ENCODE peak calls at places on chromosomes 3 and 15, in five cellular contexts. S is IMR-90, H is cardiac muscle cell, X is GM23338, V is aorta. R is an unnamed sample. For H3K4me1 and H3K27me3, the result is how much of the 10 kb centered on the place peaks cover.

GRCh38 chr15:63811942-63812341 is 21.8 kb downstream of the HERC1 start:
- DNase-seq in X (no peak), H (no peak), V (no peak), S (no peak), R (no peak)

GRCh38 chr15:38130739-38131498 is 121.7 kb upstream of the SPRED1 start:
- DNase-seq in X (peak), H (no peak), S (peak), V (peak), R (peak)

GRCh38 chr3:45498532-45498931 is 96.0 kb upstream of the LIMD1 start:
- DNase-seq in S (no peak), H (no peak), V (no peak), X (peak), R (no peak)

GRCh38 chr3:64054488-64054887 is 31.2 kb upstream of the PSMD6 start:
- DNase-seq in H (no peak), V (no peak), S (no peak), X (no peak), R (no peak)

GRCh38 chr15:68500363-68501317 is 68.7 kb upstream of the ITGA11 start:
- DNase-seq in H (no peak), S (no peak), X (no peak), V (no peak), R (no peak)

GRCh38 chr3:56812749-56813655 is 11.3 kb upstream of the ARHGEF3 start:
- DNase-seq in V (no peak), X (no peak), S (no peak), H (no peak), R (no peak)

GRCh38 chr15:74008901-74009300 is 14.4 kb downstream of the PML start:
- DNase-seq in V (no peak), H (no peak), S (no peak), X (no peak), R (no peak)

GRCh38 chr3:74139648-74140047 is 474.8 kb downstream of the CNTN3 start:
- DNase-seq in S (no peak), H (peak), X (peak), V (no peak), R (no peak)

GRCh38 chr15:69056365-69056764 is 41.9 kb downstream of the NOX5 start:
- DNase-seq in S (no peak), V (no peak), H (peak), X (no peak), R (peak)

GRCh38 chr15:39300451-39301153 is 280.3 kb upstream of the THBS1 start:
- DNase-seq in H (no peak), S (peak), V (no peak), X (no peak), R (no peak)

GRCh38 chr3:44906997-44907396 is 32.6 kb downstream of the TGM4 start:
- DNase-seq in H (no peak), S (peak), X (no peak), V (no peak), R (no peak)

GRCh38 chr3:73461582-73461981 is 163.2 kb downstream of the PDZRN3 start:
- DNase-seq in S (peak), H (no peak), V (no peak), X (no peak), R (no peak)

GRCh38 chr15:83077487-83078230 is 10.6 kb upstream of the BTBD1 start:
- DNase-seq in V (no peak), X (no peak), H (no peak), S (no peak), R (no peak)

GRCh38 chr3:45031531-45031930 is 5.4 kb downstream of the CLEC3B start:
- DNase-seq in V (no peak), X (no peak), H (no peak), S (no peak), R (no peak)

DNA sequence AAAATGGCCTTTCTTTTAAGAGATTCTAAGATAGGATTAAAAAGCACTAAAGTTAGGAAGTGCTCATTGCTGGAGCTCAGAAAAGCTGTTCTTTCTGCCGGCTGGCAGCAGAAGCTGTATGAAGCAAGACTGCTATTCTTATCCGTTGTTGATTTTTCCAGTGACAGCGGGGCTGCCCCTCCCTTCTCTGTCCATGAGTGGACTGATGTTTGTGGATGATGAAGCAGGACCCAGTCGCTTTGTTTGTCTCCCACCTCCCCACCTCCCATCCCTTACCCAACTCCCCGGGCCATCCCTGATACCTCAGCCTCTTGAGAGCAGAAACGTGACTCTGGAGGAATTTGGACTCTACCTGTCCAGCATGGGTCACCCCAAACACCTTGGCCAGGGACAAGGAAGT is 10.3 kb upstream of the MUSTN1 start:
- DNase-seq in X (no peak), H (no peak), S (peak), V (peak), R (no peak)
- H3K4me3 ChIP-seq in X (no peak), H (no peak), S (no peak), V (no peak), R (no peak)

GRCh38 chr15:91948001-91948608 is 94.6 kb downstream of the SLCO3A1 start:
- DNase-seq in S (peak), H (peak), X (peak), V (no peak), R (peak)
- H3K4me1 ChIP-seq in S (under half), H (under half), X (under half), V (under half), R (under half)

DNA sequence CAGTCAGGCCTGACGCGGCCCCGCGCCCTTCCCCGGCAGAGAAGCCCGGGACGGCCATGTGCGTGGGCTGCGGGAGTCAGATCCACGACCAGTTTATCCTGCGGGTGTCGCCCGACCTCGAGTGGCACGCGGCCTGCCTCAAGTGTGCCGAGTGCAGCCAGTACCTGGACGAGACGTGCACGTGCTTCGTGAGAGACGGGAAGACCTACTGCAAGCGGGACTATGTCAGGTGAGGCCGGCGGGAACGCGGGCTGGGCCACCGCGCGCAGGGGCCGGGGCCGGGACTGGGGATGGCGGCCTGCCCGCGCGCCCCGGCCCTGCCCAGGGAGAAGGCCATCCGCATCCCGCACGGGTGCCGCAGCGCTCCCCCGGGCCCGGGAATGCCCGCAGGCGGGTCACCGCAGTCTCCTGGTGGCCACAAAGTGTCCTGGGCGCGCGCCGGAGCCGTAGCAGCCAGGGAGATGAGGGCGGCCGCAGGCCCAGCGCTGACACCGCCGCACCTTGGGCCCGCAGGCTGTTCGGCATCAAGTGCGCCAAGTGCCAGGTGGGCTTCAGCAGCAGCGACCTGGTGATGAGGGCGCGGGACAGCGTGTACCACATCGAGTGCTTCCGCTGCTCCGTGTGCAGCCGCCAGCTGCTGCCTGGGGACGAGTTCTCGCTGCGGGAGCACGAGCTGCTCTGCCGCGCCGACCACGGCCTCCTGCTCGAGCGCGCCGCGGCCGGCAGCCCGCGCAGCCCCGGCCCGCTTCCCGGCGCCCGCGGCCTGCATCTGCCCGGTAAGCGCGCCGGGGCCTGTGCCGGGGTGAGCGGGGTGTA is 1.4 kb downstream of the ISL2 start:
- DNase-seq in X (peak), S (no peak), H (peak), V (no peak), R (no peak)
- H3K27me3 ChIP-seq in X (half or more), S (under half), H (half or more), V (under half), R (under half)

GRCh38 chr3:48014358-48014757 is 1.9 kb downstream of the MAP4 start:
- DNase-seq in V (no peak), H (no peak), X (no peak), S (no peak), R (no peak)

GRCh38 chr3:48013288-48013980 is 2.8 kb downstream of the MAP4 start:
- DNase-seq in H (peak), S (peak), X (no peak), V (no peak), R (peak)

GRCh38 chr3:48016336-48016973 is at the start of gene MAP4:
- DNase-seq in V (no peak), X (no peak), S (peak), H (no peak), R (no peak)

GRCh38 chr3:48012659-48013058 is 3.6 kb downstream of the MAP4 start:
- DNase-seq in S (no peak), V (no peak), H (no peak), X (no peak), R (no peak)

GRCh38 chr3:48015451-48016182 is 599 bp downstream of the MAP4 start:
- DNase-seq in H (peak), V (no peak), S (peak), X (no peak), R (peak)
- H3K4me3 ChIP-seq in H (no peak), V (no peak), S (no peak), X (no peak), R (no peak)

DNA sequence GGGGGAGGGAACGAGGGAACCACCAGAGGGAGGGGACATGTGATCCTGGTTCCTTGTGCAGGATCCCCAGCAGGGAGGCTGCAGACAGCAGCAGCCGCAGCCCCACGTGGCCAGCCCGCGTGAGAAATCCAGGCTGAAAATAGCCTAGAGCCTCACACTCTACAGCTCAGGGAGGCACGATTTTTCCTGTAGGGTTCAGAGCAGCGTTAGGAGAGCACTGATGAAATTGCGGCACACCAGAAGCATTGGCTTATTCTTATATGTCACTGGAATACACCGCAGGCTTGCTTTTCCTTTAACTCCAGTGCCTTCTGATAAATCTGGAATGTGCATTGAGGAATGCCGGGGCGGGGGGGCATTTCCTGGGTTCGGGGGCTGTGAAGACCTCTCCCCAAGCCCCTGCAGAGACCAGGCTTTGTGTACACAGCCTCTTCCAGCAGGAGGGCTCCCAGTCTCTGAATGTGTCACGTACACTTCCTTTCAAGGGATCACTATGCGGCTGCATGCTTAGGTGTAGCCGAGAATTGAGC is 193.0 kb downstream of the ATP10A start:
- DNase-seq in V (peak), H (peak), S (peak), X (peak), R (no peak)
- H3K4me1 ChIP-seq in V (under half), H (under half), S (under half), X (under half), R (under half)

GRCh38 chr3:3237979-3238378 is 58.5 kb upstream of the CRBN start:
- DNase-seq in S (no peak), X (no peak), H (no peak), V (no peak), R (no peak)

GRCh38 chr3:3227670-3228069 is 48.2 kb upstream of the CRBN start:
- DNase-seq in H (no peak), X (no peak), V (no peak), S (no peak), R (no peak)

GRCh38 chr3:3232251-3232650 is 52.8 kb upstream of the CRBN start:
- DNase-seq in X (no peak), S (no peak), H (no peak), V (no peak), R (no peak)
- H3K27me3 ChIP-seq in X (under half), S (under half), H (under half), V (under half), R (under half)

DNA sequence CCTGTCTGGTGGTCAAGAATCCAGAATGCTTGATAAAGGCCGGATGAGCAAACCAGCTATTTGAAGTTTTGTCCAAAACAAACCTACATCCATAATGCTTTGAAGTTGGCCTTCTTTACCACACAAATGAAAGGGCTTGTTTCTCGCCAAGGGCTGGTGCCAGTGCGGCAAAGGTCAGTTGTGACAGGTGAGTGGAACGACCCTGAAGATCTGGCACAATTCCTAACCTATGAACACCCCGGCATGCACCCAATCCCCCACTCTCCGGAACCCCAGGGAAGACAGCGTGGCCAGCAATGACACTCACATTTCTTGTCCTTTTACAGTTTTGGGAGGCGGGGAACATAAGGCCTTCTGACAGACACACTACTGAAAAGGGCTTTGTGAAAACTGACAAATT is 90.6 kb downstream of the ATP10A start:
- DNase-seq in V (no peak), S (no peak), H (no peak), X (no peak), R (no peak)
- H3K4me3 ChIP-seq in V (no peak), S (no peak), H (no peak), X (no peak), R (no peak)

GRCh38 chr3:129001817-129002572 is 891 bp downstream of the EFCC1 start:
- DNase-seq in S (no peak), X (peak), V (peak), H (peak), R (no peak)
- H3K4me1 ChIP-seq in S (under half), X (under half), V (under half), H (under half), R (under half)

R was measured in small intestine.